ENCODE peak calls at places on chromosome 2, in six cellular contexts. F is GM20000, Y is LoVo, D is hypothalamus, U is fibroblast of lung, Z is NCI-H510A treated with DMSO at 0.1 percent for 48 hours. X is an unnamed sample.

GRCh38 chr2:191385416-191386160 is 140.4 kb downstream of the MYO1B start:
- DNase-seq in F (no peak), Y (no peak), D (no peak), U (no peak), Z (no peak), X (no peak)

GRCh38 chr2:213627054-213627710 is 342.9 kb downstream of the SPAG16 start:
- DNase-seq in F (peak), Y (no peak), D (no peak), U (no peak), Z (no peak), X (no peak)

GRCh38 chr2:168796583-168797285 is 5.7 kb upstream of the NOSTRIN start:
- DNase-seq in F (no peak), Y (no peak), D (no peak), U (peak), Z (no peak), X (no peak)

GRCh38 chr2:61469424-61470121 is 1.3 kb downstream of the USP34 start:
- DNase-seq in F (no peak), Y (no peak), D (no peak), U (peak), Z (peak), X (no peak)

GRCh38 chr2:152585830-152586484 is 131.3 kb downstream of the PRPF40A start:
- DNase-seq in F (no peak), Y (no peak), D (no peak), U (peak), Z (no peak), X (no peak)

GRCh38 chr2:216539791-216540241 is 41.2 kb downstream of the RPL37A start:
- DNase-seq in F (peak), Y (peak), D (no peak), U (no peak), Z (peak), X (no peak)

GRCh38 chr2:233400341-233400740 is 46.0 kb downstream of the DGKD start:
- DNase-seq in F (no peak), Y (no peak), D (no peak), U (no peak), Z (no peak), X (no peak)

GRCh38 chr2:79850912-79851311 is 338.1 kb downstream of the CTNNA2 start:
- DNase-seq in F (no peak), Y (no peak), D (no peak), U (no peak), Z (no peak), X (no peak)

X was measured in naive B cell.